ENCODE peak calls at places on chromosomes 4 and X, in four cellular contexts. O is H9, E is non-pigmented ciliary epithelial cell, Q is progenitor cell of endocrine pancreas. M is an unnamed sample.
A peak's percentile ranks its signal among the peaks of the same experiment; 100 is the strongest.

GRCh38 chr4:147833254-147833653 is 101.4 kb downstream of the ARHGAP10 start:
- DNase-seq in Q (no peak), E (no peak), O (no peak), M (no peak)

GRCh38 chr4:158824425-158825274 is 55.8 kb downstream of the FNIP2 start:
- DNase-seq in O (no peak), Q (no peak), E (no peak), M (no peak)

GRCh38 chr4:78542373-78542772 is 9.2 kb upstream of the ANXA3 start:
- DNase-seq in E (no peak), Q (no peak), O (no peak), M (no peak)

GRCh38 chr4:138039010-138039409 is 203.1 kb downstream of the SLC7A11 start:
- DNase-seq in Q (no peak), E (no peak), O (no peak), M (no peak)

GRCh38 chrX:30488092-30488491 is 89.5 kb downstream of the TASL start:
- DNase-seq in E (no peak), O (no peak), Q (no peak), M (no peak)

GRCh38 chr4:55103224-55103623 is 22.2 kb downstream of the KDR start:
- DNase-seq in E (no peak), Q (no peak), O (no peak), M (no peak)

GRCh38 chr4:138092060-138092459 is 150.1 kb downstream of the SLC7A11 start:
- DNase-seq in E (no peak), Q (no peak), O (no peak), M (no peak)

GRCh38 chr4:166165829-166166420 is 292.9 kb downstream of the TLL1 start:
- DNase-seq in Q (peak; percentile 9), O (no peak), E (peak; percentile 42), M (peak; percentile 38)

GRCh38 chr4:140947507-140947906 is 185.8 kb downstream of the RNF150 start:
- DNase-seq in Q (no peak), O (no peak), E (no peak), M (no peak)

GRCh38 chr4:40923326-40924095 is 173.8 kb downstream of the NSUN7 start:
- DNase-seq in Q (no peak), E (no peak), O (no peak), M (no peak)

GRCh38 chr4:122890142-122890769 is 32.1 kb downstream of the NUDT6 start:
- DNase-seq in E (no peak), O (no peak), Q (no peak), M (no peak)

M was measured in iPS DF 19.7.